ENCODE peak calls at places on chromosome 6, in five cellular contexts. One of them, this sample, is unnamed.
A peak's percentile ranks its signal among the peaks of the same experiment; 100 is the strongest.

GRCh38 chr6:156774872-156775405 is 2.2 kb upstream of the ARID1B start:
- DNase-seq in astrocyte of the cerebellum: no peak
- DNase-seq in A673: peak; percentile 37
- DNase-seq in right lobe of liver: no peak
- DNase-seq in fibroblast of lung: no peak
- DNase-seq in this sample: no peak

GRCh38 chr6:149052350-149053106 is 265.0 kb upstream of the TAB2 start:
- DNase-seq in astrocyte of the cerebellum: no peak
- DNase-seq in right lobe of liver: no peak
- DNase-seq in fibroblast of lung: peak; percentile 22
- DNase-seq in A673: no peak
- DNase-seq in this sample: no peak

GRCh38 chr6:107704377-107705013 is 119.6 kb downstream of the SCML4 start:
- DNase-seq in A673: peak; percentile 51
- DNase-seq in fibroblast of lung: peak; percentile 31
- DNase-seq in right lobe of liver: no peak
- DNase-seq in astrocyte of the cerebellum: peak; percentile 33
- DNase-seq in this sample: peak; percentile 23

GRCh38 chr6:130381459-130382380 is 15.9 kb downstream of the TMEM200A start:
- DNase-seq in astrocyte of the cerebellum: no peak
- DNase-seq in A673: no peak
- DNase-seq in right lobe of liver: no peak
- DNase-seq in fibroblast of lung: no peak
- DNase-seq in this sample: no peak

GRCh38 chr6:13360671-13361540 is 32.6 kb upstream of the TBC1D7 start:
- DNase-seq in astrocyte of the cerebellum: no peak
- DNase-seq in right lobe of liver: no peak
- DNase-seq in fibroblast of lung: peak; percentile 56
- DNase-seq in A673: no peak
- DNase-seq in this sample: no peak

GRCh38 chr6:55812509-55812908 is 62.9 kb downstream of the BMP5 start:
- DNase-seq in right lobe of liver: no peak
- DNase-seq in A673: no peak
- DNase-seq in fibroblast of lung: no peak
- DNase-seq in astrocyte of the cerebellum: no peak
- DNase-seq in this sample: no peak

GRCh38 chr6:85118233-85118632 is 331.6 kb upstream of the NT5E start:
- DNase-seq in fibroblast of lung: no peak
- DNase-seq in astrocyte of the cerebellum: no peak
- DNase-seq in right lobe of liver: no peak
- DNase-seq in A673: no peak
- DNase-seq in this sample: no peak

GRCh38 chr6:140980265-140980887 is 1152.3 kb upstream of the GJE1 start:
- DNase-seq in right lobe of liver: no peak
- DNase-seq in fibroblast of lung: peak; percentile 38
- DNase-seq in astrocyte of the cerebellum: no peak
- DNase-seq in A673: no peak
- DNase-seq in this sample: peak; percentile 16

GRCh38 chr6:42694586-42694985 is 27.8 kb downstream of the PRPH2 start:
- DNase-seq in right lobe of liver: peak; percentile 16
- DNase-seq in fibroblast of lung: peak; percentile 23
- DNase-seq in A673: no peak
- DNase-seq in astrocyte of the cerebellum: no peak
- DNase-seq in this sample: peak; percentile 81

GRCh38 chr6:11785953-11786579 is 7.5 kb upstream of the ADTRP start:
- DNase-seq in fibroblast of lung: no peak
- DNase-seq in A673: no peak
- DNase-seq in astrocyte of the cerebellum: no peak
- DNase-seq in right lobe of liver: no peak
- DNase-seq in this sample: no peak

GRCh38 chr6:41073203-41073967 is 611 bp downstream of the NFYA start:
- DNase-seq in astrocyte of the cerebellum: peak; percentile 50
- DNase-seq in fibroblast of lung: peak; percentile 84
- DNase-seq in A673: peak; percentile 87
- DNase-seq in right lobe of liver: peak; percentile 94
- DNase-seq in this sample: peak; percentile 63
- TF ChIP-seq CTCF in astrocyte of the cerebellum: peak; percentile 36
- TF ChIP-seq CTCF in fibroblast of lung: peak; percentile 10
- TF ChIP-seq CTCF in A673: no peak
- TF ChIP-seq CTCF in right lobe of liver: peak; percentile 53
- TF ChIP-seq CTCF in this sample: peak; percentile 74

GRCh38 chr6:43796910-43797890 is 27.2 kb downstream of the VEGFA start:
- DNase-seq in A673: no peak
- DNase-seq in fibroblast of lung: no peak
- DNase-seq in right lobe of liver: no peak
- DNase-seq in astrocyte of the cerebellum: no peak
- DNase-seq in this sample: no peak
- TF ChIP-seq CTCF in A673: no peak
- TF ChIP-seq CTCF in fibroblast of lung: no peak
- TF ChIP-seq CTCF in right lobe of liver: no peak
- TF ChIP-seq CTCF in astrocyte of the cerebellum: no peak
- TF ChIP-seq CTCF in this sample: no peak

DNA sequence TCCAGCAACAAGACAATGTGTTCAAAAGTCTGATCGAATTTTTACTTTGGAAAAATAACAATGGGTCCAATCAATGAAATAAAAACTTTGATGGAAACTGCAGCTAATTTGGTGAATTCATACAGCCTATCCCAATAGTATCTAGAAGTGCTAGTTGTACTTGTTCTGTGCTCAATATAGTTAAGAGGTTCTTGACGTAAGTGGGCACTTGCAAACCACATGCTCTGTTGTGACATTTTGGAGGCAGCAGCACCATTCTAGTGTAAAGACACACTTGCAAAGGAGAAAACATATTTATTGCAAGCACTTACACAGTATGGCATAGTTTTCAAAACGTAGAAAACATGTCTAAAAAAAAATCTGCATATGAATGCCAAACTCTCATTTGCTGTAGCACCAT is 6.7 kb upstream of the KLHL31 start:
- DNase-seq in right lobe of liver: no peak
- DNase-seq in astrocyte of the cerebellum: no peak
- DNase-seq in A673: no peak
- DNase-seq in fibroblast of lung: no peak
- DNase-seq in this sample: no peak
- TF ChIP-seq CTCF in right lobe of liver: no peak
- TF ChIP-seq CTCF in astrocyte of the cerebellum: no peak
- TF ChIP-seq CTCF in A673: no peak
- TF ChIP-seq CTCF in fibroblast of lung: no peak
- TF ChIP-seq CTCF in this sample: no peak

DNA sequence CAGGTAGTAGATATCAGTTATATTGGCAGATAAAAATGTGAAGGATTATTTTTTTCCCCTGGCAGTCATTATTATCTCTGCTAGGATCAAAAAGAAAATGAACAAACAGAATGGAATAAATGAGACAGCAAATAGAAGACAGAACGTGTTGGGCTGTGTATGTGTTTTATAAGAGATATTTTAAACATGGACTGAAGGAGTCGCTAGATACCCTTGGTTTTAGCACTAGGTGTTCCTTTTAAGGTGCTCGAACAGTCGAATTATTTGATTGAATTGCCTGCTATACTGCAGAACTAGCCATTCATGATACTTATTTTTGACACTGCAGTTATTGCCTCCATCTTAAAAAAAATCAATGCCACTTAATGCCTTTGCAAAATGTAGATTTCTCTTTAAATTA is 3.7 kb downstream of the GRIK2 start:
- DNase-seq in right lobe of liver: no peak
- DNase-seq in fibroblast of lung: peak; percentile 20
- DNase-seq in A673: peak; percentile 57
- DNase-seq in astrocyte of the cerebellum: no peak
- DNase-seq in this sample: no peak
- TF ChIP-seq CTCF in right lobe of liver: no peak
- TF ChIP-seq CTCF in fibroblast of lung: no peak
- TF ChIP-seq CTCF in A673: peak; percentile 43
- TF ChIP-seq CTCF in astrocyte of the cerebellum: no peak
- TF ChIP-seq CTCF in this sample: peak; percentile 35

GRCh38 chr6:160391419-160392116 is 43.4 kb downstream of the SLC22A3 start:
- DNase-seq in A673: no peak
- DNase-seq in astrocyte of the cerebellum: no peak
- DNase-seq in right lobe of liver: no peak
- DNase-seq in fibroblast of lung: peak; percentile 49
- DNase-seq in this sample: no peak

GRCh38 chr6:160387887-160388286 is 39.7 kb downstream of the SLC22A3 start:
- DNase-seq in astrocyte of the cerebellum: no peak
- DNase-seq in fibroblast of lung: no peak
- DNase-seq in right lobe of liver: no peak
- DNase-seq in A673: no peak
- DNase-seq in this sample: no peak

GRCh38 chr6:160386869-160387518 is 38.8 kb downstream of the SLC22A3 start:
- DNase-seq in astrocyte of the cerebellum: no peak
- DNase-seq in fibroblast of lung: peak; percentile 9
- DNase-seq in right lobe of liver: peak; percentile 78
- DNase-seq in A673: no peak
- DNase-seq in this sample: no peak

GRCh38 chr6:160393966-160394653 is 45.9 kb downstream of the SLC22A3 start:
- DNase-seq in A673: no peak
- DNase-seq in fibroblast of lung: no peak
- DNase-seq in astrocyte of the cerebellum: no peak
- DNase-seq in right lobe of liver: peak; percentile 61
- DNase-seq in this sample: no peak

DNA sequence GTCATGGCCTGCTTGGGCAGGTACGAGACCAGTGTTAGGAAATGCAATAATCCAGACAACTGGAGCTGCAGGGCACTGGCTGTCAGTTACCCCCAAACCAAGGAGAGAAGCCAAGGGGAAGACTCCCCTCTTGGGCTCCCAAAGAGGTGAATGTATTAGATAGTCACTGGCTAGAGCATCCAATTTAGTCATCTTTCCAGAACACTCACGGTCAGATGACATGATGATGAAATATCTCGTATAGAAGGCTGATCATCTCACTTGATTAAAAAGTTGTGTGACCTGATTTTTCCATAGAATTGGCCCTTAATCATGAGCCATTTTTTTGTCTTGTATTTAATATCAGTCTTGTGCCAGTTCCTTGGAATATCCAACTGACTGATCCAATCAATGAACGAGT is 40.7 kb downstream of the SLC22A3 start:
- DNase-seq in right lobe of liver: no peak
- DNase-seq in A673: no peak
- DNase-seq in fibroblast of lung: no peak
- DNase-seq in astrocyte of the cerebellum: no peak
- DNase-seq in this sample: no peak
- TF ChIP-seq CTCF in right lobe of liver: no peak
- TF ChIP-seq CTCF in A673: no peak
- TF ChIP-seq CTCF in fibroblast of lung: no peak
- TF ChIP-seq CTCF in astrocyte of the cerebellum: no peak
- TF ChIP-seq CTCF in this sample: no peak

DNA sequence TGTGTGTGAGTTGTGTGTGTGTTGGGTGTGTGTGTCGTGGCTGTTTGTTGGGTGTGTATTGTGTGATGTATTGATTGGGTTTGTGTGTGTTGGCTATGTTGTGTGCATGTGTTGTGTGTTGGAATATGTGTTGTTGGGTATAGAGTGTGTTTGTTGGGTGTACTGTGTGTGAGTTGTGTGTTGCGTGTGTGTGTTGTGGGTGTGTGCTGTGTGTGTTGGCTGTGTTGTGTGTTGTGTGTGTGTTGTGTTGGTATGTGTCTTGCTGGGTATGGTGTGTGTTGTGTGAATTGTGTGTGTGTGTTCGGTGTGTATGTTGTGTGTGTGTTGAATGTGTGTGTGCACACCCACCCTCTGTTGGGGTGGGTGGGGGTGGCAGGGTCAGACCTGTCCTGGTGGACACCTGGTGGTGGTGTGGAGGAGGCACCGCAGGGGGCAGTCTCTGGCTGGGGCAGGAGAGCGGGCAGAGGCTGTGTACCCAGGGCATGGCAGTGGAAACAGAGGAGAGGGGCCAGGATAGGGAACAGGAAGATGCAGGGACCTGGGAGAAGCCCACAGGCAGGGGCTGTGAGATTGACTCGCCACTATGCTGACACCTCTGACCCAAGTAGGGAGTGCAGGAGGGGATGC is 25.5 kb upstream of the PXDC1 start:
- DNase-seq in astrocyte of the cerebellum: no peak
- DNase-seq in fibroblast of lung: no peak
- DNase-seq in right lobe of liver: no peak
- DNase-seq in A673: no peak
- DNase-seq in this sample: no peak
- TF ChIP-seq CTCF in astrocyte of the cerebellum: no peak
- TF ChIP-seq CTCF in fibroblast of lung: no peak
- TF ChIP-seq CTCF in right lobe of liver: no peak
- TF ChIP-seq CTCF in A673: no peak
- TF ChIP-seq CTCF in this sample: no peak

GRCh38 chr6:14584450-14584849 is 466.9 kb downstream of the CD83 start:
- DNase-seq in right lobe of liver: no peak
- DNase-seq in A673: no peak
- DNase-seq in astrocyte of the cerebellum: no peak
- DNase-seq in fibroblast of lung: peak; percentile 11
- DNase-seq in this sample: no peak
- TF ChIP-seq CTCF in right lobe of liver: peak; percentile 58
- TF ChIP-seq CTCF in A673: no peak
- TF ChIP-seq CTCF in astrocyte of the cerebellum: no peak
- TF ChIP-seq CTCF in fibroblast of lung: peak; percentile 14
- TF ChIP-seq CTCF in this sample: no peak

GRCh38 chr6:3693879-3694278 is 57.6 kb downstream of the PXDC1 start:
- DNase-seq in fibroblast of lung: peak; percentile 15
- DNase-seq in astrocyte of the cerebellum: no peak
- DNase-seq in right lobe of liver: no peak
- DNase-seq in A673: no peak
- DNase-seq in this sample: no peak
- TF ChIP-seq CTCF in fibroblast of lung: no peak
- TF ChIP-seq CTCF in astrocyte of the cerebellum: no peak
- TF ChIP-seq CTCF in right lobe of liver: no peak
- TF ChIP-seq CTCF in A673: no peak
- TF ChIP-seq CTCF in this sample: no peak

GRCh38 chr6:33958208-33958862 is 154.5 kb upstream of the MLN start:
- DNase-seq in astrocyte of the cerebellum: no peak
- DNase-seq in right lobe of liver: no peak
- DNase-seq in fibroblast of lung: no peak
- DNase-seq in A673: peak; percentile 74
- DNase-seq in this sample: no peak
- TF ChIP-seq CTCF in astrocyte of the cerebellum: no peak
- TF ChIP-seq CTCF in right lobe of liver: no peak
- TF ChIP-seq CTCF in fibroblast of lung: peak; percentile 19
- TF ChIP-seq CTCF in A673: peak; percentile 74
- TF ChIP-seq CTCF in this sample: peak; percentile 63